ENCODE peak calls at places on chromosomes 5 and 9, in five cellular contexts. T is adrenal gland; Q is CD8-positive, alpha-beta T cell; A is IMR-90; M is kidney. S is an unnamed sample.
A peak's percentile ranks its signal among the peaks of the same experiment; 100 is the strongest.

GRCh38 chr5:3596261-3596825 is 711 bp downstream of the IRX1 start:
- DNase-seq in T (no peak), Q (no peak), A (no peak), M (no peak), S (peak; percentile 79)

GRCh38 chr5:76402251-76402879 is 720 bp upstream of the IQGAP2 start:
- DNase-seq in T (peak; percentile 45), Q (peak; percentile 90), A (no peak), M (peak; percentile 77), S (peak; percentile 21)

GRCh38 chr5:167614294-167615104 is 676.9 kb upstream of the WWC1 start:
- DNase-seq in T (no peak), Q (no peak), A (peak; percentile 6), M (no peak), S (no peak)

GRCh38 chr9:112135706-112136105 is 39.4 kb downstream of the SUSD1 start:
- DNase-seq in T (no peak), Q (no peak), A (no peak), M (no peak), S (no peak)

GRCh38 chr5:10981927-10982326 is 220.9 kb upstream of the DAP start:
- DNase-seq in T (no peak), Q (no peak), A (no peak), M (no peak), S (no peak)

GRCh38 chr5:140005145-140005591 is 37.9 kb downstream of the NRG2 start:
- DNase-seq in T (no peak), Q (no peak), A (no peak), M (no peak), S (no peak)

GRCh38 chr5:96509721-96510383 is 76.8 kb upstream of the PCSK1 start:
- DNase-seq in T (no peak), Q (no peak), A (peak; percentile 97), M (no peak), S (peak; percentile 63)

GRCh38 chr9:82490019-82490499 is 501.5 kb downstream of the SPATA31D1 start:
- DNase-seq in T (no peak), Q (no peak), A (peak; percentile 74), M (no peak), S (no peak)

GRCh38 chr9:131661954-131662621 is 77.8 kb downstream of the RAPGEF1 start:
- DNase-seq in T (no peak), Q (peak; percentile 74), A (no peak), M (no peak), S (peak; percentile 72)

GRCh38 chr5:55724276-55724675 is 12.2 kb upstream of the SLC38A9 start:
- DNase-seq in T (no peak), Q (no peak), A (peak; percentile 17), M (no peak), S (no peak)

GRCh38 chr5:165508286-165508685 is 2002.9 kb downstream of the MAT2B start:
- DNase-seq in T (no peak), Q (no peak), A (no peak), M (no peak), S (no peak)

GRCh38 chr9:124813041-124813440 is 36.1 kb downstream of the OLFML2A start:
- DNase-seq in T (no peak), Q (no peak), A (no peak), M (peak; percentile 10), S (no peak)

GRCh38 chr5:56518820-56519219 is 285.7 kb upstream of the ANKRD55 start:
- DNase-seq in T (no peak), Q (no peak), A (no peak), M (no peak), S (no peak)

GRCh38 chr9:83166369-83166768 is 103.4 kb upstream of the RASEF start:
- DNase-seq in T (no peak), Q (no peak), A (no peak), M (no peak), S (no peak)

GRCh38 chr5:52356311-52356918 is 431.3 kb upstream of the ITGA1 start:
- DNase-seq in T (no peak), Q (no peak), A (peak; percentile 2), M (no peak), S (no peak)

GRCh38 chr5:131786900-131787692 is 9.7 kb downstream of the FNIP1 start:
- DNase-seq in T (no peak), Q (no peak), A (no peak), M (no peak), S (no peak)

GRCh38 chr5:122445070-122445469 is 133.0 kb downstream of the SNCAIP start:
- DNase-seq in T (no peak), Q (no peak), A (no peak), M (no peak), S (no peak)

GRCh38 chr9:16727452-16728127 is 142.9 kb downstream of the BNC2 start:
- DNase-seq in T (no peak), Q (no peak), A (peak; percentile 39), M (no peak), S (peak; percentile 61)

GRCh38 chr9:7879551-7880245 is 80.1 kb upstream of the DMAC1 start:
- DNase-seq in T (no peak), Q (peak; percentile 25), A (no peak), M (peak; percentile 57), S (no peak)

GRCh38 chr5:168851902-168852321 is 272.7 kb upstream of the PANK3 start:
- DNase-seq in T (peak; percentile 23), Q (no peak), A (no peak), M (no peak), S (no peak)

GRCh38 chr9:79023134-79023577 is 548.6 kb upstream of the TLE4 start:
- DNase-seq in T (no peak), Q (no peak), A (peak; percentile 96), M (no peak), S (peak; percentile 91)

GRCh38 chr5:88837817-88838216 is 45.2 kb downstream of the MEF2C start:
- DNase-seq in T (no peak), Q (no peak), A (no peak), M (no peak), S (no peak)

GRCh38 chr9:122213589-122214413 is 15.0 kb downstream of the LHX6 start:
- DNase-seq in T (peak; percentile 51), Q (peak; percentile 58), A (no peak), M (peak; percentile 77), S (peak; percentile 77)

GRCh38 chr9:3177921-3178320 is 334.0 kb upstream of the PUM3 start:
- DNase-seq in T (no peak), Q (no peak), A (no peak), M (no peak), S (peak; percentile 41)

GRCh38 chr5:87751801-87752200 is 339.1 kb upstream of the CCNH start:
- DNase-seq in T (no peak), Q (no peak), A (no peak), M (no peak), S (no peak)

GRCh38 chr5:149421834-149422233 is 42.7 kb upstream of the IL17B start:
- DNase-seq in T (no peak), Q (no peak), A (peak; percentile 70), M (no peak), S (peak; percentile 69)

GRCh38 chr5:163963881-163964280 is 458.5 kb downstream of the MAT2B start:
- DNase-seq in T (no peak), Q (no peak), A (no peak), M (no peak), S (no peak)

GRCh38 chr5:180636403-180637075 is 12.9 kb downstream of the FLT4 start:
- DNase-seq in T (no peak), Q (no peak), A (peak; percentile 35), M (peak; percentile 61), S (peak; percentile 96)

GRCh38 chr5:149406203-149406978 is 27.3 kb upstream of the IL17B start:
- DNase-seq in T (no peak), Q (no peak), A (peak; percentile 94), M (peak; percentile 95), S (peak; percentile 98)

GRCh38 chr5:73448451-73449136 is at the start of gene FOXD1:
- DNase-seq in T (peak; percentile 45), Q (no peak), A (peak; percentile 97), M (peak; percentile 96), S (peak; percentile 98)

GRCh38 chr5:57735754-57736153 is 253.1 kb upstream of the ACTBL2 start:
- DNase-seq in T (no peak), Q (no peak), A (peak; percentile 96), M (no peak), S (peak; percentile 54)

DNA sequence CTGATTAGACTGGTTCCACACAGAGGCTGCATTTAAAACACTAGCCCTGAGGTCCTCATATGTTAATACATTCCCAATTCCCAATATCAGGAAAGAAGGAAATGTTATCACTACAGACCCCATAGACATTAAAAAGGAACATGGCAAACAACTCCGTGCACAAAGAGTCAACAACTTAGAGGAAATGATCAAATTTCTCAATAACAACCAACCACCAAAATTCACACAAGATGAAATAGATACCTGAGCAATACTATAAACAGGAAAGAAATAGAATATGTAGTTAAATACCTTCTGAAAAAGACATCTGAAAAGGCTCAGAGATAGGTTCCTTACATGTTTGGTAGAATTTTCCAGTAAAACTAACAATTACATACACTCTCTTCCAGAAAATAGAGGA is 28.9 kb downstream of the SEMA4D start:
- DNase-seq in T (no peak), Q (no peak), A (no peak), M (no peak), S (no peak)
- H3K27ac ChIP-seq in T (no peak overlapping the region), Q (peak overlapping the region; percentile 57), A (no peak overlapping the region), M (peak overlapping the region; percentile 15), S (no peak overlapping the region)

GRCh38 chr5:171640396-171640981 is 145.1 kb upstream of the SMIM23 start:
- DNase-seq in T (no peak), Q (no peak), A (peak; percentile 22), M (no peak), S (no peak)
- TF ChIP-seq CTCF in T (no peak), Q (no peak), A (no peak), M (no peak), S (no peak)

GRCh38 chr5:133953568-133954145 is 14.8 kb downstream of the C5orf15 start:
- DNase-seq in T (no peak), Q (no peak), A (no peak), M (no peak), S (no peak)

GRCh38 chr5:133957080-133957479 is 11.3 kb downstream of the C5orf15 start:
- DNase-seq in T (no peak), Q (no peak), A (no peak), M (no peak), S (no peak)

GRCh38 chr5:133948721-133949120 is 19.7 kb downstream of the C5orf15 start:
- DNase-seq in T (no peak), Q (no peak), A (no peak), M (no peak), S (no peak)

GRCh38 chr5:133950821-133951612 is 17.4 kb downstream of the C5orf15 start:
- DNase-seq in T (no peak), Q (no peak), A (no peak), M (no peak), S (no peak)

GRCh38 chr5:133952729-133953567 is 15.5 kb downstream of the C5orf15 start:
- DNase-seq in T (peak; percentile 44), Q (no peak), A (peak; percentile 95), M (no peak), S (peak; percentile 88)
- H3K4me1 ChIP-seq in T (no peaks in the 10 kb centered on the region), Q (no peaks in the 10 kb centered on the region), A (peaks cover 3% of the 10 kb centered on the region), M (peaks cover 28% of the 10 kb centered on the region), S (peaks cover 16% of the 10 kb centered on the region)

DNA sequence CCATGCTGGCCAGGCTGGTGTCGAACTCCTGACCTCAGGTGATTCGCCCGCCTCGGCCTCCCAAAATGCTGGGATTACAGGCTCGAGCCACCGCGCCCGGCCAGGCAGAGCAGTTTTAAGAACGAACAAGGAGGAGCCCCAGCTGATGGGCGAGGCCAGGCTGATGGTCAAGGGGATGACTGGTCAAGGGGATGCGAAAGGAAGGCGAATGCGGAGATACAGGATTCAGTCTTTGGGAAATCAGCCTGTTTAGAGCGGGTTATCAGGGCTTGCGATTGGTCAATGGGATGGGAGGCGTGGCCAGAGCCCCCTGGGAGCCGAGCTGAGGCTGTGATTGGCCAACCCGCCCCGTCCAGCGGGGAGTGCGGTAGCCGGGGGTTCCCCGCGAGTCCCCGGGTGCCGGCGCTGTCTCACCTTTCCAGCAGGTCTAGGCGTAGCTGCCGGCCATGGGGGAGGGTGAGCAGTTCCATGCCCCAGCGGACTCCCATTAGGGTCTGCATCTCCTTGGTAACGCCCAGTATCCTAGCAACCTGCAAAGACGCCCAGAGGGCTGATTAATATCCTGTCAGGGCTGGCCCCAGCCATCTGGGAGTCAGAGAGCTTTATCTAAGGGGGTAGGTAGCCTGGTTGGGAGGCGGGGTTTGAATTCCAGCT is 7.5 kb upstream of the TOR2A start:
- DNase-seq in T (peak; percentile 49), Q (no peak), A (peak; percentile 62), M (no peak), S (peak; percentile 93)
- H3K27ac ChIP-seq in T (no peak overlapping the region), Q (no peak overlapping the region), A (no peak overlapping the region), M (no peak overlapping the region), S (no peak overlapping the region)

S was measured in osteoblast.